ENCODE peak calls at places on chromosomes 6 and 20, in five cellular contexts. Z is aorta, S is stomach, Y is tibial artery, G is iPS DF 6.9. T is an unnamed sample. For H3K9me3, the result is how much of the 10 kb centered on the place peaks cover.

GRCh38 chr20:58592076-58592695 is 58.9 kb upstream of the STX16 start:
- DNase-seq in Z (peak), S (no peak), Y (no peak), G (no peak), T (no peak)

GRCh38 chr6:41966214-41966920 is 24.8 kb upstream of the CCND3 start:
- DNase-seq in Z (no peak), S (peak), Y (no peak), G (no peak), T (no peak)

GRCh38 chr6:25852756-25853155 is 20.9 kb upstream of the SLC17A1 start:
- DNase-seq in Z (no peak), S (no peak), Y (no peak), G (no peak), T (no peak)

GRCh38 chr6:25659633-25660368 is 7.8 kb downstream of the SCGN start:
- DNase-seq in Z (no peak), S (no peak), Y (no peak), G (no peak), T (no peak)

GRCh38 chr6:15962449-15962764 is 166.5 kb upstream of the MYLIP start:
- DNase-seq in Z (no peak), S (no peak), Y (no peak), G (no peak), T (no peak)

GRCh38 chr6:25959890-25960531 is 2.6 kb upstream of the TRIM38 start:
- DNase-seq in Z (no peak), S (no peak), Y (no peak), G (no peak), T (no peak)

GRCh38 chr20:621115-621756 is 11.1 kb upstream of the TCF15 start:
- DNase-seq in Z (no peak), S (no peak), Y (no peak), G (no peak), T (no peak)

GRCh38 chr6:24864345-24864744 is 65.6 kb upstream of the ARMH2 start:
- DNase-seq in Z (no peak), S (no peak), Y (no peak), G (no peak), T (no peak)

GRCh38 chr20:48556956-48557355 is 270.8 kb downstream of the PREX1 start:
- DNase-seq in Z (no peak), S (no peak), Y (no peak), G (no peak), T (no peak)

GRCh38 chr20:25494506-25495188 is 87.2 kb downstream of the GINS1 start:
- DNase-seq in Z (no peak), S (no peak), Y (no peak), G (no peak), T (no peak)

GRCh38 chr6:137123078-137123477 is 50.4 kb downstream of the IL22RA2 start:
- DNase-seq in Z (no peak), S (no peak), Y (no peak), G (no peak), T (no peak)

GRCh38 chr20:32333988-32334885 is 23.9 kb upstream of the ASXL1 start:
- DNase-seq in Z (no peak), S (peak), Y (no peak), G (no peak), T (peak)

GRCh38 chr20:20303320-20303719 is 64.6 kb upstream of the INSM1 start:
- DNase-seq in Z (no peak), S (no peak), Y (no peak), G (no peak), T (no peak)

GRCh38 chr6:81938014-81938761 is 185.7 kb upstream of the TENT5A start:
- DNase-seq in Z (no peak), S (no peak), Y (no peak), G (no peak), T (peak)

GRCh38 chr20:3760980-3761379 is 6.6 kb downstream of the ADISSP start:
- DNase-seq in Z (no peak), S (no peak), Y (no peak), G (no peak), T (no peak)

GRCh38 chr6:127923135-127923534 is 22.3 kb upstream of the THEMIS start:
- DNase-seq in Z (no peak), S (no peak), Y (no peak), G (no peak), T (no peak)

GRCh38 chr20:23857954-23858565 is 21.5 kb downstream of the CST5 start:
- DNase-seq in Z (no peak), S (no peak), Y (no peak), G (no peak), T (no peak)

DNA sequence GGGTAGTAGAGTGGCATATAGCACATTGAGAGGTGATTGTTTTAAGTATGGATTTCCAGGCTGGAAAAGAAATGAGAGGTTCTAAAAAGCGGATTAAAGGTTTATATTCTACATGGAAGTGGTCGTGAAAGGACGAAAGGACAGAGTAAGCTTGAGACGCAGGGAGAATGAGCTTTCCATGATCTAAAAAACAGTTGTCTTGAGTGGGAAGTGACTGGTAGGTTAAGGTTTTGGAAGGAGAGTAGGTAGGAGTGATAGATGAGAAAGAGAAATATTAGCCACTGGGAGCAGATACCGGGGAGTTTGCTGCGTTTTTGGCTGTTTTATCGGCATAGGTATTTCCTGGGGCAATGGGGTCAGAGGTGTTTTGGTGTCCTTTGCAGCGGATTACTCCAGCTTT is 750.6 kb upstream of the ADGRB3 start:
- DNase-seq in Z (no peak), S (no peak), Y (no peak), G (no peak), T (no peak)
- H3K9me3 ChIP-seq in Z (under half), S (under half), Y (under half), G (under half), T (under half)

DNA sequence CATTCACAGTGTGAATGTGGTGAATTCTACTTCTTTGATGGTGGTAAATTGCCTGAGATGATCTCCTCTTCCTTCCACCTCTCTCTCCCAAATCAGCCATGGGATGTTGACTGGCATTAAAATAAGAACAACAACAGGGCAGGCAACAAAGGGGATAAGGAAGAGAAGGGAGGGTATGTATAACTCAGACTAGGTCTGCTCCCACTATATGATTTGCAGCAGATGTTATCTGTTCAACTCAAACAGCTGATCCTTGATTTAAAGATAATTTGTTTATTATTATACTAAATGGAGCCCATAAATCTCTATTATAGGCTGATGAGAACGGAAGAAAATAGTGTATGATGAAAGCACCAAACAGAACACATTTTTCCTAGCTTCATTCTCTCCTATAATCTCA is 262.0 kb downstream of the BTBD3 start:
- DNase-seq in Z (no peak), S (no peak), Y (no peak), G (no peak), T (no peak)
- H3K9me3 ChIP-seq in Z (under half), S (under half), Y (under half), G (under half), T (under half)

DNA sequence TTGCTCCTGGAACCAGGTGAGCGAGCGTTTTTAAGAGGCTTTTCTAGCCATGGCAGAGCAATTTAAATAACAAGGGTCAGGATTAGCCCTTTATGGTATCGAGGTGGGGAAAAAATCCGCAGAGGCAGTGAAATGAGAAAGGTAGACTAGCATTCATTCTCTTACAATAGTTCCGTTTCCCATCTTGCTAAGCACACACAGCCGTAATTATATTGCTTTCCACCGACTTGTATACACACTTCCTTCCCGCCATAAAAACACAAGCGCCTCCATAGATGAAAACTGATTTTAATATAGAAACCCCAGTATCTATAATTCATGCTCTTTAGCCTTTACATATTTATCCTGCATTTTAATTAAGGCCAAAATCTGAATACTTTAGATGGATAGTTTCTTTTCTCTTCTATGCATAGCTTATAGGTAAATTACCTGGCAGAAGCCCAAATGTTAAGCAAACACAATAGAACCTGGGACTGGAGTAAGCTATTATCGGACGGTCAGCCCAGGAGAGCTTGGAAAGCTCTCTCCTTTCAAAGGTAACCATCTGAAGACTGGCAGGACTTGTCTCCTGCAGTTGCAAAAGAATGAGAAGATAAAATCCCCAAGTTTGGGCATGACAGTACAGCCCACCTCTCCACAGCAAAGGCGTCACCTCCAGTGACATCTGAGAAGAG is 90.9 kb upstream of the MC3R start:
- DNase-seq in Z (no peak), S (no peak), Y (no peak), G (no peak), T (no peak)
- H3K9me3 ChIP-seq in Z (under half), S (under half), Y (under half), G (under half), T (under half)

GRCh38 chr20:59940956-59941294 is 736 bp downstream of the FAM217B start:
- DNase-seq in Z (no peak), S (no peak), Y (no peak), G (no peak), T (no peak)
- H3K9me3 ChIP-seq in Z (under half), S (under half), Y (under half), G (under half), T (under half)

DNA sequence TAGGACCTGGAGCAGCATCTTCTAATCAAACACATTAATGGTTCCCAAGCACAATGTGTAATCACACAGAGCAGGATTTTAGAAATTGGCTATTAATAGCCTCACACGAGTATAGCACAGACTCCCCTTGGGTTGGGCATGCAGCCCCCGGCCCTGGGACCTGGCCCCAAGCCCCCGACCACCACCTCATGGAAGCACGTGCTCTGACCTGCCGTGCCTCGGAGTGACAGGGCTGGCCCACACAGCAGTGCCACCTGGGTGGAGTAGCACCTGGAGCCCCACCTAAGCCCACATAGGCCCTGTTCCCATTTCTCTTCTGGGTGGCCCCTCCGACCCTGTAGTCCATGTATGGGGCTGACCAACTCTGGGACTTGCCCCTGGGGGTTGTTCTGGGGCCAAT is 171.8 kb downstream of the TTLL2 start:
- DNase-seq in Z (no peak), S (no peak), Y (no peak), G (no peak), T (no peak)
- H3K9me3 ChIP-seq in Z (under half), S (under half), Y (under half), G (under half), T (under half)

DNA sequence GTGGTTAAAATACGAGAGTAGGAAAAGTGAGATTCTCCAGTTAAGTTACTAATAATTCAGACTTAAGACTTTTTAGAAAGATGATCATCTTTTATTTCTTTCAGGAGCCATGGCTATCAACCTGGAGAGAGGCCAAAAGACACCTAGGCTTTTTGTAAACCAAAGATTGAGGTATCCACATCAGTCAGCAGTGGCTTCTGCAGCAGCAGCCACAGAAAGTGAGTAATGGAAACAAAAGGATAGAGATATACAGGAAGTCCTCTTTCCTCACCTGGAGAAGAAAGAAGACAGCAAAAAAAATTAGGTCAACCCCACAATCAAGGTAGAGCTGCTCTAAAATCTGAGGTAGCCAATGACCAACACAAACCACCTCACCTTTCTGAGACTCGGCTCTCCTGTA is 22.7 kb upstream of the TRIM39 start:
- DNase-seq in Z (no peak), S (no peak), Y (no peak), G (no peak), T (no peak)
- H3K9me3 ChIP-seq in Z (under half), S (under half), Y (under half), G (under half), T (under half)

DNA sequence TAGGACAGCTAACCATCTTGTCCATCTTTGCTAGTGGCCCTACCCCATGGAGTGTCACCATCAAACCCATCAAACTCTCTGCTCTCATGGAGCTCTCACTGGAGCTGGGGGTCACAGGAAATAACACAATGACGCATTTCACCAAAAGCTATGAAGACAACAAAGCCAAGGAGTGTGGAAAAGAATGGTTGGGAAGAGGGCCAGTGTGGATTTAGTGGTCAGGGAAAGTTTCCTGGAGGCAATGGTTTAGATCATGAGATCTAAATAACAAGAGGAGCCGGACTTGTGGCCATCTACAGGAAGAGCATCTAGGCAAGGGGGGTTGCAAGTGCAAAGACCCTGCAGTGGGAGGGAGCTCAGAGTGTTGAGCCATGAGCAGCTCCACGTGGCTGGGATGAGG is 189.5 kb downstream of the BMP7 start:
- DNase-seq in Z (no peak), S (no peak), Y (no peak), G (no peak), T (no peak)
- H3K9me3 ChIP-seq in Z (under half), S (under half), Y (under half), G (under half), T (under half)

DNA sequence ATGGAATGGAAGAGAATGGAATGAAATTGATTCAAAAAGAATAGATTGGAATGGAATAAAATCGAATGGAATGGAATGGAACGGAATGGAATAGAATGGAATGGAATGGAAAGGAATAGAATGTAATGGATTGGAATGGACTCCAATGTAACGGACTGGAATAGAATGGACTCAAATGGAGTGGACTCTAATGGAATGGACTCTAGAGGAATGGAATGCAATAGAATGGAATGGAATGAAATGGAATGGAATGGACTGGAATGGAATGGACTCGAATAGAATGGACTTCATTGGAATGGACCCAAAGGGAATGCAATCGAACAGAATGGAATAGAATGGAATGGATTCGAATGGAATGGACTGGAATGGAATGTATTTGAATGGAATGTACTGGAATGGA is 19.7 kb upstream of the DEFB115 start:
- DNase-seq in Z (no peak), S (no peak), Y (no peak), G (no peak), T (no peak)
- H3K9me3 ChIP-seq in Z (under half), S (half or more), Y (half or more), G (under half), T (under half)

GRCh38 chr6:167574431-167575097 is 249.7 kb downstream of the TTLL2 start:
- DNase-seq in Z (peak), S (no peak), Y (peak), G (no peak), T (no peak)
- H3K9me3 ChIP-seq in Z (under half), S (under half), Y (under half), G (under half), T (under half)